ENCODE peak calls at places on chromosomes 5 and 9, in five cellular contexts. G, L, I, C and B are unnamed samples.
A peak's percentile ranks its signal among the peaks of the same experiment; 100 is the strongest.

GRCh38 chr5:56328753-56329560 is 95.8 kb upstream of the ANKRD55 start:
- DNase-seq in G (peak; percentile 76), L (no peak), I (peak; percentile 13), C (no peak), B (no peak)

GRCh38 chr5:78958672-78959410 is 26.3 kb downstream of the ARSB start:
- DNase-seq in G (no peak), L (no peak), I (no peak), C (no peak), B (no peak)

GRCh38 chr9:91197232-91198181 is 164.2 kb downstream of the AUH start:
- DNase-seq in G (peak; percentile 98), L (peak; percentile 48), I (peak; percentile 100), C (peak; percentile 99), B (no peak)

GRCh38 chr5:177269976-177270375 is 33.5 kb downstream of the RAB24 start:
- DNase-seq in G (no peak), L (no peak), I (no peak), C (no peak), B (no peak)

GRCh38 chr5:157025093-157025698 is 33.7 kb downstream of the HAVCR1 start:
- DNase-seq in G (no peak), L (no peak), I (no peak), C (no peak), B (no peak)

GRCh38 chr5:139660105-139660915 is 12.2 kb downstream of the CXXC5 start:
- DNase-seq in G (no peak), L (peak; percentile 59), I (no peak), C (no peak), B (no peak)

GRCh38 chr5:142803428-142804111 is 33.4 kb downstream of the ARHGAP26 start:
- DNase-seq in G (peak; percentile 68), L (no peak), I (peak; percentile 58), C (peak; percentile 52), B (no peak)

GRCh38 chr5:150180241-150181027 is 9.4 kb upstream of the SLC6A7 start:
- DNase-seq in G (peak; percentile 12), L (no peak), I (peak; percentile 84), C (no peak), B (no peak)

GRCh38 chr9:70805953-70806352 is 315.5 kb downstream of the TRPM3 start:
- DNase-seq in G (no peak), L (no peak), I (no peak), C (no peak), B (no peak)

GRCh38 chr9:123102380-123103113 is 69.1 kb downstream of the GPR21 start:
- DNase-seq in G (peak; percentile 40), L (no peak), I (no peak), C (no peak), B (no peak)

GRCh38 chr5:99141534-99142135 is 212.8 kb upstream of the CHD1 start:
- DNase-seq in G (no peak), L (no peak), I (no peak), C (no peak), B (peak; percentile 7)

GRCh38 chr9:37840560-37841194 is 40.1 kb downstream of the DCAF10 start:
- DNase-seq in G (peak; percentile 88), L (no peak), I (peak; percentile 69), C (peak; percentile 44), B (no peak)

GRCh38 chr5:35773936-35774335 is 82.8 kb upstream of the IL7R start:
- DNase-seq in G (peak; percentile 64), L (no peak), I (peak; percentile 74), C (peak; percentile 20), B (no peak)

GRCh38 chr5:40623480-40624420 is 56.0 kb upstream of the PTGER4 start:
- DNase-seq in G (no peak), L (no peak), I (no peak), C (no peak), B (no peak)

GRCh38 chr5:53430618-53431252 is 49.7 kb upstream of the FST start:
- DNase-seq in G (peak; percentile 87), L (peak; percentile 28), I (peak; percentile 88), C (no peak), B (no peak)

GRCh38 chr5:117741655-117742226 is 1167.1 kb upstream of the SEMA6A start:
- DNase-seq in G (no peak), L (no peak), I (no peak), C (no peak), B (no peak)

GRCh38 chr5:2193142-2193922 is 310.6 kb upstream of the IRX4 start:
- DNase-seq in G (no peak), L (no peak), I (no peak), C (no peak), B (no peak)

GRCh38 chr9:120324996-120325642 is 254.8 kb downstream of the CDK5RAP2 start:
- DNase-seq in G (no peak), L (no peak), I (no peak), C (no peak), B (no peak)

GRCh38 chr9:98801969-98802371 is 5.5 kb upstream of the GALNT12 start:
- DNase-seq in G (no peak), L (no peak), I (no peak), C (no peak), B (no peak)

GRCh38 chr5:8908055-8908683 is 637.7 kb downstream of the SEMA5A start:
- DNase-seq in G (peak; percentile 43), L (peak; percentile 52), I (no peak), C (no peak), B (peak; percentile 5)

GRCh38 chr5:68247627-68248026 is 32.1 kb downstream of the PIK3R1 start:
- DNase-seq in G (no peak), L (no peak), I (no peak), C (no peak), B (no peak)

GRCh38 chr9:130174920-130175321 is 2.7 kb downstream of the NCS1 start:
- DNase-seq in G (no peak), L (no peak), I (peak; percentile 21), C (no peak), B (no peak)

GRCh38 chr9:37870799-37871176 is 33.1 kb downstream of the SLC25A51 start:
- DNase-seq in G (no peak), L (no peak), I (no peak), C (no peak), B (no peak)

GRCh38 chr5:132915681-132916080 is 42.2 kb downstream of the LEAP2 start:
- DNase-seq in G (peak; percentile 23), L (no peak), I (no peak), C (no peak), B (no peak)

GRCh38 chr9:95406114-95406513 is 88.6 kb upstream of the FANCC start:
- DNase-seq in G (peak; percentile 51), L (no peak), I (peak; percentile 90), C (peak; percentile 45), B (no peak)

GRCh38 chr9:93224591-93224990 is 40.7 kb downstream of the WNK2 start:
- DNase-seq in G (no peak), L (no peak), I (no peak), C (no peak), B (no peak)